ENCODE peak calls at places on chromosomes 12 and 14, in five cellular contexts. One of them, this sample, is unnamed.

GRCh38 chr12:73083736-73084135 is 811.6 kb downstream of the TRHDE start:
- DNase-seq in SW480: no peak
- DNase-seq in occipital lobe: no peak
- DNase-seq in HuH-7: no peak
- DNase-seq in 8988T: no peak
- DNase-seq in this sample: no peak

GRCh38 chr12:28278499-28278898 is 88.2 kb downstream of the CCDC91 start:
- DNase-seq in occipital lobe: no peak
- DNase-seq in HuH-7: no peak
- DNase-seq in 8988T: no peak
- DNase-seq in SW480: no peak
- DNase-seq in this sample: no peak

GRCh38 chr12:29688914-29689313 is 94.8 kb downstream of the TMTC1 start:
- DNase-seq in 8988T: no peak
- DNase-seq in SW480: no peak
- DNase-seq in HuH-7: no peak
- DNase-seq in occipital lobe: no peak
- DNase-seq in this sample: no peak

GRCh38 chr12:109130755-109131521 is 14.6 kb downstream of the ACACB start:
- DNase-seq in HuH-7: no peak
- DNase-seq in 8988T: no peak
- DNase-seq in occipital lobe: peak; percentile 9
- DNase-seq in SW480: peak; percentile 44
- DNase-seq in this sample: no peak

GRCh38 chr14:29805415-29806123 is 122.1 kb downstream of the PRKD1 start:
- DNase-seq in 8988T: no peak
- DNase-seq in HuH-7: no peak
- DNase-seq in occipital lobe: no peak
- DNase-seq in SW480: peak; percentile 28
- DNase-seq in this sample: no peak

GRCh38 chr14:105300542-105301102 is at the start of gene BRF1:
- DNase-seq in SW480: peak; percentile 95
- DNase-seq in 8988T: peak; percentile 88
- DNase-seq in HuH-7: peak; percentile 91
- DNase-seq in occipital lobe: peak; percentile 93
- DNase-seq in this sample: peak; percentile 93

GRCh38 chr12:69341328-69341727 is 6.9 kb upstream of the LYZ start:
- DNase-seq in occipital lobe: no peak
- DNase-seq in SW480: no peak
- DNase-seq in 8988T: no peak
- DNase-seq in HuH-7: no peak
- DNase-seq in this sample: no peak

GRCh38 chr12:122946690-122947271 is 19.5 kb downstream of the ABCB9 start:
- DNase-seq in occipital lobe: peak; percentile 65
- DNase-seq in 8988T: peak; percentile 95
- DNase-seq in HuH-7: peak; percentile 37
- DNase-seq in SW480: peak; percentile 96
- DNase-seq in this sample: no peak

GRCh38 chr12:102364709-102365108 is 115.7 kb downstream of the IGF1 start:
- DNase-seq in SW480: no peak
- DNase-seq in 8988T: no peak
- DNase-seq in occipital lobe: no peak
- DNase-seq in HuH-7: no peak
- DNase-seq in this sample: no peak

GRCh38 chr12:19884081-19884480 is 444.8 kb downstream of the AEBP2 start:
- DNase-seq in SW480: no peak
- DNase-seq in occipital lobe: no peak
- DNase-seq in HuH-7: no peak
- DNase-seq in 8988T: no peak
- DNase-seq in this sample: no peak

GRCh38 chr14:92651106-92651792 is 97.2 kb downstream of the LGMN start:
- DNase-seq in HuH-7: no peak
- DNase-seq in 8988T: no peak
- DNase-seq in occipital lobe: no peak
- DNase-seq in SW480: no peak
- DNase-seq in this sample: peak; percentile 61

GRCh38 chr14:103882503-103883262 is 35.3 kb upstream of the PPP1R13B start:
- DNase-seq in HuH-7: no peak
- DNase-seq in SW480: no peak
- DNase-seq in occipital lobe: no peak
- DNase-seq in 8988T: no peak
- DNase-seq in this sample: no peak

GRCh38 chr14:103341250-103342129 is 7.5 kb downstream of the EIF5 start:
- DNase-seq in HuH-7: no peak
- DNase-seq in 8988T: no peak
- DNase-seq in occipital lobe: no peak
- DNase-seq in SW480: no peak
- DNase-seq in this sample: no peak

GRCh38 chr14:103085106-103086091 is 1.4 kb downstream of the LBHD2 start:
- DNase-seq in occipital lobe: no peak
- DNase-seq in HuH-7: no peak
- DNase-seq in 8988T: peak; percentile 87
- DNase-seq in SW480: no peak
- DNase-seq in this sample: no peak

GRCh38 chr12:56487448-56488040 is 417 bp downstream of the GLS2 start:
- DNase-seq in HuH-7: no peak
- DNase-seq in 8988T: no peak
- DNase-seq in SW480: peak; percentile 62
- DNase-seq in occipital lobe: peak; percentile 39
- DNase-seq in this sample: peak; percentile 46

GRCh38 chr12:110035534-110036104 is 12.7 kb downstream of the C12orf76 start:
- DNase-seq in SW480: no peak
- DNase-seq in occipital lobe: no peak
- DNase-seq in HuH-7: no peak
- DNase-seq in 8988T: no peak
- DNase-seq in this sample: no peak

GRCh38 chr12:57846285-57846576 is 298 bp downstream of the CTDSP2 start:
- DNase-seq in HuH-7: no peak
- DNase-seq in 8988T: no peak
- DNase-seq in occipital lobe: no peak
- DNase-seq in SW480: peak; percentile 20
- DNase-seq in this sample: no peak

GRCh38 chr12:42617622-42618021 is 28.1 kb upstream of the PRICKLE1 start:
- DNase-seq in occipital lobe: no peak
- DNase-seq in 8988T: no peak
- DNase-seq in SW480: no peak
- DNase-seq in HuH-7: no peak
- DNase-seq in this sample: no peak

GRCh38 chr14:53501361-53502320 is 348.5 kb upstream of the DDHD1 start:
- DNase-seq in 8988T: no peak
- DNase-seq in SW480: no peak
- DNase-seq in HuH-7: no peak
- DNase-seq in occipital lobe: no peak
- DNase-seq in this sample: no peak

GRCh38 chr14:90593254-90594040 is 196.6 kb downstream of the CALM1 start:
- DNase-seq in HuH-7: no peak
- DNase-seq in SW480: peak; percentile 62
- DNase-seq in occipital lobe: no peak
- DNase-seq in 8988T: no peak
- DNase-seq in this sample: no peak

GRCh38 chr12:91272456-91273063 is 89.9 kb upstream of the DCN start:
- DNase-seq in SW480: no peak
- DNase-seq in HuH-7: no peak
- DNase-seq in occipital lobe: no peak
- DNase-seq in 8988T: no peak
- DNase-seq in this sample: peak; percentile 25

GRCh38 chr12:5102261-5102789 is 58.6 kb downstream of the KCNA5 start:
- DNase-seq in SW480: no peak
- DNase-seq in HuH-7: no peak
- DNase-seq in 8988T: no peak
- DNase-seq in occipital lobe: no peak
- DNase-seq in this sample: no peak

GRCh38 chr12:58443981-58444371 is 476.3 kb downstream of the LRIG3 start:
- DNase-seq in SW480: no peak
- DNase-seq in 8988T: no peak
- DNase-seq in HuH-7: no peak
- DNase-seq in occipital lobe: no peak
- DNase-seq in this sample: no peak

GRCh38 chr12:92041742-92042141 is 103.9 kb downstream of the BTG1 start:
- DNase-seq in SW480: peak; percentile 60
- DNase-seq in occipital lobe: no peak
- DNase-seq in 8988T: peak; percentile 13
- DNase-seq in HuH-7: no peak
- DNase-seq in this sample: no peak

GRCh38 chr12:78753058-78753457 is 111.5 kb upstream of the SYT1 start:
- DNase-seq in occipital lobe: no peak
- DNase-seq in SW480: no peak
- DNase-seq in HuH-7: no peak
- DNase-seq in 8988T: no peak
- DNase-seq in this sample: no peak

GRCh38 chr14:37721976-37722659 is 126.7 kb downstream of the TTC6 start:
- DNase-seq in 8988T: no peak
- DNase-seq in HuH-7: no peak
- DNase-seq in occipital lobe: no peak
- DNase-seq in SW480: no peak
- DNase-seq in this sample: no peak

GRCh38 chr14:65035049-65035448 is 48.4 kb downstream of the FNTB start:
- DNase-seq in occipital lobe: no peak
- DNase-seq in HuH-7: no peak
- DNase-seq in 8988T: no peak
- DNase-seq in SW480: no peak
- DNase-seq in this sample: peak; percentile 62

GRCh38 chr14:61643546-61643945 is 51.8 kb upstream of the HIF1A start:
- DNase-seq in SW480: no peak
- DNase-seq in occipital lobe: no peak
- DNase-seq in HuH-7: no peak
- DNase-seq in 8988T: no peak
- DNase-seq in this sample: no peak

GRCh38 chr14:59630281-59630963 is 53.8 kb upstream of the CCDC175 start:
- DNase-seq in occipital lobe: peak; percentile 55
- DNase-seq in SW480: no peak
- DNase-seq in HuH-7: no peak
- DNase-seq in 8988T: no peak
- DNase-seq in this sample: peak; percentile 60

GRCh38 chr12:96047621-96048211 is 12.3 kb upstream of the LTA4H start:
- DNase-seq in 8988T: no peak
- DNase-seq in occipital lobe: no peak
- DNase-seq in HuH-7: no peak
- DNase-seq in SW480: no peak
- DNase-seq in this sample: peak; percentile 46

GRCh38 chr14:91315844-91316267 is 71.4 kb upstream of the GPR68 start:
- DNase-seq in HuH-7: no peak
- DNase-seq in 8988T: no peak
- DNase-seq in occipital lobe: no peak
- DNase-seq in SW480: no peak
- DNase-seq in this sample: no peak

GRCh38 chr12:108542320-108542719 is 18.7 kb downstream of the SART3 start:
- DNase-seq in HuH-7: no peak
- DNase-seq in 8988T: no peak
- DNase-seq in occipital lobe: no peak
- DNase-seq in SW480: no peak
- DNase-seq in this sample: no peak

GRCh38 chr12:2544213-2544612 is 250.6 kb upstream of the FKBP4 start:
- DNase-seq in HuH-7: no peak
- DNase-seq in occipital lobe: no peak
- DNase-seq in SW480: no peak
- DNase-seq in 8988T: no peak
- DNase-seq in this sample: no peak

GRCh38 chr14:95180966-95181733 is 23.8 kb upstream of the DICER1 start:
- DNase-seq in SW480: no peak
- DNase-seq in occipital lobe: no peak
- DNase-seq in 8988T: no peak
- DNase-seq in HuH-7: no peak
- DNase-seq in this sample: no peak

GRCh38 chr12:59040651-59041050 is 120.3 kb upstream of the LRIG3 start:
- DNase-seq in HuH-7: no peak
- DNase-seq in occipital lobe: no peak
- DNase-seq in SW480: no peak
- DNase-seq in 8988T: no peak
- DNase-seq in this sample: no peak

GRCh38 chr12:122140467-122141257 is 33.4 kb downstream of the IL31 start:
- DNase-seq in occipital lobe: no peak
- DNase-seq in 8988T: no peak
- DNase-seq in HuH-7: no peak
- DNase-seq in SW480: no peak
- DNase-seq in this sample: no peak

GRCh38 chr12:71134405-71134804 is 23.4 kb downstream of the TSPAN8 start:
- DNase-seq in 8988T: no peak
- DNase-seq in occipital lobe: no peak
- DNase-seq in SW480: no peak
- DNase-seq in HuH-7: no peak
- DNase-seq in this sample: no peak

GRCh38 chr12:124151583-124151982 is 143.3 kb upstream of the RFLNA start:
- DNase-seq in SW480: no peak
- DNase-seq in occipital lobe: no peak
- DNase-seq in HuH-7: no peak
- DNase-seq in 8988T: no peak
- DNase-seq in this sample: no peak

This sample was measured in Ammon's horn.